ENCODE peak calls at places on chromosomes 3 and 15, in nine cellular contexts. U, G, A, M, T, W, B, V and F are unnamed samples. For H3K4me1, the result is how much of the 10 kb centered on the place peaks cover.

GRCh38 chr15:72078887-72079286 is 39.1 kb downstream of the MYO9A start:
- DNase-seq in T (no peak), B (no peak), A (no peak), G (no peak), M (no peak), U (no peak), V (no peak), W (no peak), F (no peak)

GRCh38 chr3:100288288-100288894 is 27.6 kb downstream of the TBC1D23 start:
- DNase-seq in G (no peak), M (no peak), W (no peak), B (no peak), V (no peak), T (no peak), U (no peak), A (no peak), F (no peak)

GRCh38 chr15:70902105-70902504 is 9.5 kb downstream of the LRRC49 start:
- DNase-seq in B (no peak), G (no peak), A (peak), M (no peak), U (peak), V (no peak), W (peak), T (no peak), F (no peak)

GRCh38 chr15:52331490-52332240 is 36.1 kb upstream of the MYO5C start:
- DNase-seq in V (peak), U (peak), G (no peak), M (peak), T (no peak), B (no peak), W (peak), A (peak), F (no peak)

GRCh38 chr15:29849218-29849617 is 26.9 kb upstream of the TJP1 start:
- DNase-seq in V (no peak), W (peak), B (no peak), T (no peak), U (no peak), M (no peak), A (no peak), G (no peak), F (no peak)

GRCh38 chr3:156750874-156751245 is 75.3 kb upstream of the LEKR1 start:
- DNase-seq in V (no peak), M (no peak), G (no peak), A (no peak), W (peak), B (no peak), T (no peak), U (peak), F (no peak)

GRCh38 chr15:40743921-40744809 is 10.9 kb downstream of the RMDN3 start:
- DNase-seq in W (peak), G (no peak), U (peak), A (no peak), T (no peak), M (peak), V (no peak), B (no peak), F (no peak)

GRCh38 chr3:46926039-46926438 is 48.5 kb downstream of the PTH1R start:
- DNase-seq in U (peak), A (peak), W (peak), T (peak), M (no peak), B (peak), V (no peak), G (no peak), F (no peak)

GRCh38 chr15:68368731-68369435 is 63.1 kb downstream of the ITGA11 start:
- DNase-seq in V (no peak), G (no peak), W (peak), A (no peak), M (no peak), T (no peak), B (no peak), U (no peak), F (no peak)

GRCh38 chr15:73596214-73596613 is 37.0 kb downstream of the NPTN start:
- DNase-seq in U (peak), V (no peak), G (no peak), M (no peak), B (no peak), W (no peak), A (no peak), T (no peak), F (no peak)

GRCh38 chr3:129240436-129240835 is 9.0 kb upstream of the COPG1 start:
- DNase-seq in W (peak), U (no peak), G (no peak), T (no peak), M (no peak), V (no peak), A (no peak), B (no peak), F (no peak)

GRCh38 chr3:90052425-90052950 is 945.1 kb downstream of the EPHA3 start:
- DNase-seq in G (no peak), U (no peak), W (no peak), A (no peak), T (no peak), M (no peak), V (no peak), B (no peak), F (no peak)

GRCh38 chr3:171218069-171218468 is 191.5 kb upstream of the SLC2A2 start:
- DNase-seq in V (no peak), B (no peak), G (no peak), T (no peak), M (no peak), W (no peak), A (no peak), U (no peak), F (no peak)

GRCh38 chr3:129317014-129317771 is 38.5 kb downstream of the HMCES start:
- DNase-seq in W (no peak), T (peak), V (no peak), G (no peak), U (no peak), A (no peak), M (no peak), B (peak), F (no peak)

GRCh38 chr15:70474682-70475438 is 288.5 kb downstream of the UACA start:
- DNase-seq in M (peak), W (peak), T (peak), B (peak), A (no peak), V (no peak), G (peak), U (peak), F (peak)

GRCh38 chr15:47301481-47301880 is 415.8 kb upstream of the SEMA6D start:
- DNase-seq in G (no peak), V (no peak), A (peak), U (no peak), M (no peak), W (no peak), T (no peak), B (peak), F (no peak)

GRCh38 chr15:89436560-89437311 is 59.6 kb downstream of the RHCG start:
- DNase-seq in A (no peak), G (no peak), W (no peak), T (no peak), U (no peak), V (no peak), B (no peak), M (no peak), F (no peak)

GRCh38 chr3:156630081-156630772 is 44.2 kb upstream of the TIPARP start:
- DNase-seq in B (no peak), W (peak), V (no peak), T (no peak), U (peak), M (no peak), G (no peak), A (no peak), F (no peak)

GRCh38 chr15:62482715-62483429 is 317.8 kb upstream of the C2CD4B start:
- DNase-seq in W (peak), A (no peak), M (no peak), V (no peak), G (no peak), T (no peak), U (peak), B (no peak), F (no peak)

GRCh38 chr3:112086018-112086854 is at the start of gene C3orf52:
- DNase-seq in A (peak), W (peak), V (peak), U (peak), B (peak), M (peak), G (no peak), T (peak), F (peak)

GRCh38 chr15:62125763-62126162 is 39.3 kb downstream of the C2CD4B start:
- DNase-seq in A (peak), G (no peak), U (no peak), B (no peak), V (no peak), T (no peak), W (peak), M (no peak), F (no peak)

GRCh38 chr3:73419179-73419803 is 205.4 kb downstream of the PDZRN3 start:
- DNase-seq in T (no peak), A (no peak), W (peak), G (no peak), M (no peak), U (peak), B (no peak), V (no peak), F (no peak)

GRCh38 chr3:17157713-17158112 is 273.0 kb downstream of the PLCL2 start:
- DNase-seq in M (no peak), U (no peak), V (no peak), B (peak), G (no peak), A (no peak), T (no peak), W (peak), F (no peak)

GRCh38 chr3:128320551-128321340 is 145.9 kb downstream of the DNAJB8 start:
- DNase-seq in A (no peak), G (no peak), V (no peak), U (no peak), T (no peak), M (no peak), W (no peak), B (no peak), F (no peak)

GRCh38 chr3:22269827-22270226 is 518.8 kb upstream of the ZNF385D start:
- DNase-seq in W (peak), V (no peak), A (no peak), U (peak), G (no peak), M (no peak), B (no peak), T (no peak), F (no peak)

GRCh38 chr3:156605686-156606605 is 51.0 kb upstream of the SSR3 start:
- DNase-seq in B (peak), T (peak), W (peak), M (no peak), V (no peak), G (peak), A (peak), U (peak), F (peak)

GRCh38 chr15:28043625-28044520 is 55.2 kb downstream of the OCA2 start:
- DNase-seq in M (no peak), U (no peak), G (no peak), A (no peak), W (no peak), V (no peak), T (no peak), B (no peak), F (no peak)

GRCh38 chr15:51162865-51163762 is 68.4 kb upstream of the TNFAIP8L3 start:
- DNase-seq in M (peak), A (peak), B (peak), U (peak), T (peak), V (peak), G (peak), W (peak), F (peak)

GRCh38 chr3:148790841-148791240 is 36.8 kb upstream of the CPB1 start:
- DNase-seq in A (peak), U (peak), V (no peak), M (no peak), T (peak), B (no peak), W (peak), G (no peak), F (no peak)

GRCh38 chr3:62188547-62189375 is 184.6 kb downstream of the FEZF2 start:
- DNase-seq in V (peak), A (peak), W (peak), T (peak), M (peak), U (peak), B (peak), G (peak), F (peak)

GRCh38 chr3:98326494-98326893 is 27.2 kb upstream of the OR5K4 start:
- DNase-seq in M (no peak), A (no peak), W (no peak), T (no peak), G (no peak), B (no peak), V (no peak), U (no peak), F (no peak)

GRCh38 chr15:88323468-88323867 is 66.9 kb upstream of the NTRK3 start:
- DNase-seq in A (no peak), M (no peak), U (no peak), G (no peak), W (no peak), T (no peak), B (no peak), V (no peak), F (no peak)

GRCh38 chr15:75673426-75674247 is 25.9 kb downstream of the SNX33 start:
- DNase-seq in A (peak), U (peak), B (peak), M (no peak), V (no peak), W (peak), G (peak), T (peak), F (peak)

GRCh38 chr15:66702770-66703539 is 919 bp downstream of the SMAD6 start:
- DNase-seq in V (no peak), G (no peak), U (peak), W (peak), T (no peak), M (no peak), B (no peak), A (peak), F (no peak)

GRCh38 chr3:133445111-133445510 is 45.3 kb downstream of the BFSP2 start:
- DNase-seq in M (no peak), G (no peak), V (no peak), U (no peak), T (no peak), A (peak), B (no peak), W (no peak), F (no peak)

GRCh38 chr3:133440652-133441051 is 40.8 kb downstream of the BFSP2 start:
- DNase-seq in U (no peak), W (peak), G (no peak), M (no peak), V (no peak), T (no peak), A (no peak), B (no peak), F (no peak)

GRCh38 chr3:133441867-133442270 is 42.0 kb downstream of the BFSP2 start:
- DNase-seq in G (no peak), W (no peak), M (peak), B (no peak), T (no peak), V (peak), U (no peak), A (no peak), F (no peak)

GRCh38 chr3:133442518-133442917 is 42.7 kb downstream of the BFSP2 start:
- DNase-seq in G (no peak), W (no peak), U (no peak), M (no peak), A (no peak), B (no peak), V (no peak), T (no peak), F (no peak)

GRCh38 chr3:133444071-133444774 is 44.4 kb downstream of the BFSP2 start:
- DNase-seq in V (no peak), A (peak), M (no peak), W (peak), B (no peak), T (no peak), U (peak), G (no peak), F (no peak)
- TF ChIP-seq CTCF in V (no peak), A (no peak), M (no peak), W (no peak), B (no peak), T (no peak), U (no peak), G (no peak), F (no peak)

DNA sequence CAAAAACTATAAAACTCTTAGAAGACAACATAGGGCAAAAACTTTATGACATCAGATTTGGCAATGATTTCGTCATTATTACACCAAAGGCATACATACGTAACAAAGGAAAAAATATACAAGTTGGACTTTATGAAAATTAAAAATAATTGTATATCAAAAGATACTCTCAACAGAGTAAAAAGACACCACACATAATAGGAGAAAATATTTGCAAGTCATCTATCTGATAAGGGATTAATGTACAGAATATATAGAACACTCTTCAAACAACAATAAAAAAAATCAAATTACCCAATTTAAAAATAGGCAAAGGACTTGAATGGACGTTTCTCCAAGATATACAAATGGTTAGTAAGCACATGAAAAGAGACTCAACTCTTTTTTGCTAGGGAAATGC is 77.5 kb downstream of the RPL39L start:
- DNase-seq in V (no peak), T (no peak), W (no peak), A (no peak), U (no peak), B (no peak), G (no peak), M (no peak), F (no peak)
- H3K4me3 ChIP-seq in V (no peak), T (no peak), W (no peak), A (no peak), U (no peak), B (no peak), G (no peak), M (no peak), F (no peak)

GRCh38 chr3:58218904-58219303 is 8.1 kb upstream of the DNASE1L3 start:
- DNase-seq in M (no peak), A (no peak), U (no peak), T (no peak), B (no peak), G (no peak), W (no peak), V (no peak), F (no peak)

GRCh38 chr3:58214484-58215316 is 3.9 kb upstream of the DNASE1L3 start:
- DNase-seq in U (no peak), T (no peak), A (peak), B (no peak), M (no peak), W (no peak), G (no peak), V (peak), F (no peak)

GRCh38 chr3:58215317-58216025 is 4.7 kb upstream of the DNASE1L3 start:
- DNase-seq in M (no peak), G (no peak), U (no peak), V (no peak), A (no peak), T (no peak), W (no peak), B (no peak), F (no peak)

GRCh38 chr3:58217209-58217811 is 6.5 kb upstream of the DNASE1L3 start:
- DNase-seq in U (peak), W (peak), V (peak), T (peak), G (peak), A (peak), B (peak), M (peak), F (peak)

DNA sequence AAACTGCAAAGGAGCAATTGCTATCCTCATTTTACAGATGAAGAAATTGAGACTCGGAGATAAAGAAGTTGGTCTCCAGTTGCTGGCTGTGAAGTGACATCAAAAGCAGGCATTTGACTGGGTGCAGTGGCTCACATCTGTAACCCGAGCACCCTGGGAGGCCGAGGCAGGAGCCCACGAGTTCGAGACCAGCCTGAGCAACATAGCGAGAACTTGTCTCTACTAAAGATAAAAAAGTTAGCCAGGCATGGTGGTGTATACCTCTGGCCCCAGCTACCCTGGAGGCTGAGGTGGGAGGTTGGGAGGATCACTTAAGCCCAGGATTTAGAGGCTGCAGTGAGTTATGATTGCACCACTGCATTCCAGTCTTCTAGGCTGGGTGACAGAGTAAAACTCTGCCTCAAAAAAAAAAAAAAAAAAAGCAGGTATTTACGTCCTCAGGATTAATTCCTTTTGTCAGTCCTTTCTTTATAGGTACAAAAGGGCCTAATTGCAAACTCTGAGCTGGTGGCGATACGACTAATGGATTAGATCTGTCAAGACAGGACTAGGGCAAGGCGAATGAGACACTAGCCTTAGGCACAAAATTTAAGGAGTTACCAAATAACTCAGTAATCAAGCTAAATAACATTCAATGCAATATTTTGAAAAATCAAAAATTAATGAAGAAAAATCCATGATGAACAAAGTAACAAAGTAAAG is 5.9 kb upstream of the DNASE1L3 start:
- DNase-seq in G (no peak), V (no peak), B (no peak), W (no peak), A (no peak), M (no peak), T (no peak), U (no peak), F (no peak)
- H3K4me1 ChIP-seq in G (under half), V (under half), B (under half), W (under half), A (under half), M (under half), T (under half), U (under half), F (under half)

GRCh38 chr15:39610665-39611064 is 29.8 kb downstream of the THBS1 start:
- DNase-seq in A (no peak), T (no peak), U (no peak), V (no peak), G (no peak), B (no peak), W (no peak), M (no peak), F (no peak)
- TF ChIP-seq CTCF in A (no peak), T (no peak), U (no peak), V (no peak), G (no peak), B (no peak), W (no peak), M (no peak), F (no peak)

GRCh38 chr3:49277357-49277723 is 308 bp upstream of the C3orf62 start:
- DNase-seq in G (no peak), U (peak), W (peak), B (no peak), A (no peak), M (no peak), T (no peak), V (no peak), F (no peak)
- H3K4me3 ChIP-seq in G (peak), U (peak), W (peak), B (peak), A (peak), M (peak), T (peak), V (peak), F (peak)

GRCh38 chr3:11555211-11555782 is 88.4 kb downstream of the VGLL4 start:
- DNase-seq in T (no peak), M (no peak), G (no peak), W (no peak), B (no peak), V (no peak), U (no peak), A (no peak), F (no peak)
- H3K4me1 ChIP-seq in T (under half), M (under half), G (half or more), W (under half), B (half or more), V (under half), U (under half), A (under half), F (half or more)

GRCh38 chr3:197749601-197750395 is at the start of gene FYTTD1:
- DNase-seq in U (peak), G (peak), M (peak), W (peak), B (peak), A (peak), T (peak), V (peak), F (peak)

GRCh38 chr3:197750863-197751737 is 1.4 kb downstream of the FYTTD1 start:
- DNase-seq in W (peak), U (peak), B (peak), M (peak), G (peak), V (peak), T (peak), A (peak), F (peak)

GRCh38 chr3:197748597-197749314 is 927 bp upstream of the FYTTD1 start:
- DNase-seq in U (peak), B (no peak), W (peak), V (no peak), T (no peak), M (no peak), A (no peak), G (no peak), F (no peak)

GRCh38 chr3:197749315-197749600 is 425 bp upstream of the FYTTD1 start:
- DNase-seq in M (no peak), U (peak), V (peak), G (peak), W (peak), T (no peak), B (no peak), A (peak), F (peak)

GRCh38 chr3:197750396-197750831 is 731 bp downstream of the FYTTD1 start:
- DNase-seq in B (peak), T (peak), M (peak), W (peak), V (peak), A (peak), U (peak), G (peak), F (peak)
- TF ChIP-seq CTCF in B (peak), T (no peak), M (peak), W (no peak), V (peak), A (peak), U (no peak), G (no peak), F (no peak)